ENCODE peak calls at places on chromosome 1, in nine cellular contexts. I is stimulated activated CD8-positive, alpha-beta memory T cell treated with anti-CD3 and anti-CD28 coated beads, Interleukin-7, amount 100 ng/mL, for 1 hour; N is cardiac muscle cell; P is stimulated activated CD4-positive, alpha-beta T cell treated with anti-CD3 and anti-CD28 coated beads, Interleukin-1b, Interleukin-23, amount 100 ng/mL, for 48 hours; W is sigmoid colon; Z is effector CD8-positive, alpha-beta T cell; C is T-cell; U is lung microvascular endothelial cell; B is esophagus muscularis mucosa. R is an unnamed sample.
A peak's percentile ranks its signal among the peaks of the same experiment; 100 is the strongest.

GRCh38 chr1:183845681-183846080 is 40.8 kb downstream of the RGL1 start:
- DNase-seq in P (no peak), U (no peak), B (no peak), Z (no peak), W (no peak), N (no peak), I (no peak), C (no peak), R (peak; percentile 26)

GRCh38 chr1:93446837-93447451 is 974 bp upstream of the FNBP1L start:
- DNase-seq in Z (no peak), B (no peak), P (no peak), W (peak; percentile 71), C (no peak), U (no peak), I (no peak), N (peak; percentile 19), R (peak; percentile 12)

GRCh38 chr1:17093822-17094393 is 25.3 kb downstream of the PADI2 start:
- DNase-seq in Z (no peak), W (no peak), I (no peak), U (no peak), C (no peak), N (no peak), P (no peak), B (no peak), R (no peak)

GRCh38 chr1:117161887-117162286 is 40.3 kb upstream of the TRIM45 start:
- DNase-seq in N (no peak), P (no peak), Z (no peak), C (no peak), I (no peak), B (no peak), W (no peak), U (no peak), R (no peak)

GRCh38 chr1:27655151-27655929 is 16.7 kb downstream of the IFI6 start:
- DNase-seq in B (no peak), U (no peak), N (no peak), C (no peak), Z (no peak), P (no peak), W (no peak), I (no peak), R (no peak)

GRCh38 chr1:14810631-14811325 is 212.3 kb downstream of the KAZN start:
- DNase-seq in U (no peak), W (no peak), B (no peak), P (no peak), N (no peak), Z (no peak), C (no peak), I (no peak), R (peak; percentile 57)

GRCh38 chr1:62395291-62395690 is 41.6 kb upstream of the USP1 start:
- DNase-seq in I (no peak), N (no peak), B (no peak), C (no peak), U (no peak), Z (no peak), W (no peak), P (no peak), R (no peak)

GRCh38 chr1:27162090-27162489 is 7.2 kb upstream of the SLC9A1 start:
- DNase-seq in I (no peak), C (no peak), B (no peak), N (no peak), U (no peak), Z (no peak), W (no peak), P (no peak), R (no peak)

GRCh38 chr1:224880593-224881307 is 48.7 kb upstream of the DNAH14 start:
- DNase-seq in I (no peak), P (no peak), Z (no peak), W (no peak), U (no peak), C (no peak), B (no peak), N (peak; percentile 28), R (no peak)

GRCh38 chr1:219710529-219711194 is 97.8 kb upstream of the ZC3H11B start:
- DNase-seq in W (no peak), P (no peak), B (no peak), N (peak; percentile 50), U (no peak), I (no peak), Z (no peak), C (no peak), R (no peak)

GRCh38 chr1:29392036-29392435 is 155.7 kb downstream of the PTPRU start:
- DNase-seq in W (no peak), C (no peak), Z (no peak), P (no peak), N (no peak), U (no peak), I (no peak), B (no peak), R (no peak)

GRCh38 chr1:45884700-45885099 is 81.3 kb downstream of the MAST2 start:
- DNase-seq in P (no peak), Z (no peak), W (no peak), B (no peak), N (no peak), I (no peak), U (no peak), C (no peak), R (no peak)

GRCh38 chr1:173056355-173056754 is 5.6 kb upstream of the TNFSF18 start:
- DNase-seq in N (no peak), B (no peak), P (no peak), U (peak; percentile 35), W (no peak), C (no peak), I (no peak), Z (no peak), R (no peak)

GRCh38 chr1:219340796-219341195 is 167.1 kb downstream of the LYPLAL1 start:
- DNase-seq in C (no peak), W (no peak), P (no peak), I (no peak), N (peak; percentile 23), Z (no peak), U (no peak), B (no peak), R (no peak)

GRCh38 chr1:106055900-106056299 is 1000.6 kb upstream of the PRMT6 start:
- DNase-seq in I (no peak), Z (no peak), U (no peak), P (no peak), B (no peak), W (no peak), C (no peak), N (no peak), R (no peak)

GRCh38 chr1:159869607-159870006 is 7.2 kb upstream of the VSIG8 start:
- DNase-seq in N (no peak), I (no peak), B (no peak), U (no peak), C (no peak), Z (no peak), W (no peak), P (no peak), R (no peak)

GRCh38 chr1:7390604-7391000 is 380.5 kb upstream of the VAMP3 start:
- DNase-seq in U (no peak), I (no peak), C (no peak), W (peak; percentile 27), Z (no peak), P (no peak), B (peak; percentile 55), N (no peak), R (no peak)

GRCh38 chr1:218433744-218434143 is 88.6 kb downstream of the TGFB2 start:
- DNase-seq in C (no peak), Z (no peak), P (no peak), I (no peak), N (peak; percentile 27), W (no peak), U (no peak), B (no peak), R (no peak)

GRCh38 chr1:1020415-1021009 is 592 bp downstream of the AGRN start:
- DNase-seq in C (no peak), N (no peak), Z (no peak), P (no peak), W (no peak), U (peak; percentile 33), B (no peak), I (no peak), R (peak; percentile 27)

GRCh38 chr1:40532062-40532389 is 589 bp downstream of the ZNF684 start:
- DNase-seq in Z (no peak), P (no peak), C (no peak), B (no peak), N (no peak), U (no peak), I (no peak), W (no peak), R (no peak)

GRCh38 chr1:179709841-179710329 is 33.2 kb upstream of the FAM163A start:
- DNase-seq in Z (no peak), B (no peak), C (peak; percentile 7), U (peak; percentile 95), I (no peak), W (no peak), P (no peak), N (peak; percentile 96), R (no peak)